ENCODE peak calls at places on chromosomes 7 and 10, in ten cellular contexts. R is left colon; J is SW480; F is stimulated activated CD4-positive, alpha-beta T cell treated with anti-CD3 and anti-CD28 coated beads, Interleukin-12 subunit alpha, Interleukin-12 subunit beta, amount 100 ng/mL, for 48 hours; I is body of pancreas; B is omental fat pad; K is activated CD4-positive, alpha-beta T cell treated with anti-CD3 and anti-CD28 coated beads for 24 hours; S is T-helper 2 cell; G is NCI-H748 treated with DMSO at 0.1 percent for 48 hours; V is tibial artery. M is an unnamed sample.

GRCh38 chr7:137820677-137821420 is 25.9 kb downstream of the DGKI start:
- DNase-seq in B (no peak), V (peak), R (peak), J (no peak), G (no peak), S (no peak), I (peak), F (no peak), K (no peak), M (no peak)

GRCh38 chr7:108088729-108089128 is 41.4 kb downstream of the LAMB4 start:
- DNase-seq in J (no peak), K (no peak), R (no peak), G (no peak), F (no peak), B (no peak), V (no peak), I (no peak), S (no peak), M (no peak)

GRCh38 chr7:10300557-10300956 is 673.1 kb upstream of the PHF14 start:
- DNase-seq in I (no peak), G (no peak), R (no peak), V (no peak), F (no peak), S (no peak), J (no peak), B (no peak), K (no peak), M (no peak)

GRCh38 chr7:126768836-126769235 is 483.9 kb downstream of the GRM8 start:
- DNase-seq in S (no peak), K (no peak), B (no peak), I (no peak), F (no peak), V (no peak), J (no peak), R (no peak), G (no peak), M (no peak)

GRCh38 chr10:80356563-80356999 is at the start of the genes DYDC1 and DYDC2:
- DNase-seq in F (peak), S (no peak), I (peak), G (peak), B (no peak), V (no peak), K (peak), J (no peak), R (peak), M (peak)

GRCh38 chr7:142024547-142024946 is 28.9 kb downstream of the MGAM start:
- DNase-seq in F (no peak), I (no peak), V (no peak), R (no peak), B (no peak), S (no peak), K (no peak), G (no peak), J (no peak), M (no peak)

GRCh38 chr10:12596055-12596576 is 246.8 kb downstream of the CAMK1D start:
- DNase-seq in I (no peak), G (no peak), V (no peak), R (no peak), J (no peak), F (no peak), B (no peak), S (no peak), K (no peak), M (no peak)

GRCh38 chr7:14685112-14685511 is 217.4 kb downstream of the DGKB start:
- DNase-seq in V (no peak), S (no peak), I (no peak), R (no peak), J (no peak), B (no peak), K (no peak), G (no peak), F (no peak), M (no peak)

GRCh38 chr10:12980713-12981306 is 20.7 kb downstream of the CCDC3 start:
- DNase-seq in G (no peak), R (no peak), K (no peak), B (no peak), J (no peak), V (no peak), F (no peak), I (no peak), S (no peak), M (no peak)

GRCh38 chr10:116694253-116694926 is 48.0 kb downstream of the HSPA12A start:
- DNase-seq in G (no peak), J (peak), F (no peak), I (no peak), K (no peak), B (no peak), V (no peak), S (no peak), R (no peak), M (no peak)

GRCh38 chr10:3424102-3424803 is 251.7 kb upstream of the PITRM1 start:
- DNase-seq in F (no peak), S (no peak), G (no peak), B (no peak), K (no peak), V (peak), I (peak), J (peak), R (no peak), M (no peak)

GRCh38 chr7:11294218-11294617 is 320.5 kb downstream of the PHF14 start:
- DNase-seq in V (no peak), J (no peak), I (no peak), B (no peak), S (no peak), K (no peak), F (no peak), G (no peak), R (no peak), M (no peak)

GRCh38 chr10:33120275-33120674 is 162.2 kb upstream of the ITGB1 start:
- DNase-seq in J (no peak), G (no peak), V (no peak), F (no peak), S (no peak), R (no peak), K (no peak), B (no peak), I (no peak), M (no peak)

GRCh38 chr10:131002031-131002861 is 309.3 kb downstream of the TCERG1L start:
- DNase-seq in G (no peak), F (no peak), R (no peak), K (no peak), B (no peak), V (no peak), I (no peak), J (no peak), S (no peak), M (no peak)

GRCh38 chr7:103437623-103438022 is 8.4 kb downstream of the SLC26A5 start:
- DNase-seq in V (no peak), R (no peak), K (no peak), F (no peak), G (no peak), J (no peak), S (no peak), B (no peak), I (no peak), M (no peak)

GRCh38 chr7:128410092-128410665 is 397 bp upstream of the IMPDH1 start:
- DNase-seq in B (peak), V (peak), J (peak), F (peak), S (peak), I (peak), G (peak), K (no peak), R (no peak), M (peak)

GRCh38 chr7:100583132-100584045 is 2.5 kb downstream of the LRCH4 start:
- DNase-seq in I (peak), R (peak), S (peak), B (no peak), V (peak), K (peak), F (peak), J (peak), G (no peak), M (peak)

GRCh38 chr10:63431962-63432797 is 33.6 kb downstream of the JMJD1C start:
- DNase-seq in F (no peak), R (no peak), G (no peak), I (no peak), K (no peak), V (no peak), B (no peak), S (no peak), J (no peak), M (no peak)

GRCh38 chr7:158724658-158725505 is 20.3 kb upstream of the NCAPG2 start:
- DNase-seq in G (no peak), I (no peak), S (no peak), R (no peak), F (no peak), J (no peak), V (no peak), B (no peak), K (no peak), M (no peak)

GRCh38 chr10:58027431-58027830 is 240.3 kb downstream of the IPMK start:
- DNase-seq in V (no peak), F (no peak), S (no peak), K (no peak), B (no peak), R (no peak), J (no peak), G (no peak), I (no peak), M (no peak)

GRCh38 chr7:44634187-44634838 is 27.9 kb downstream of the OGDH start:
- DNase-seq in J (peak), R (peak), B (no peak), G (no peak), S (no peak), V (no peak), I (peak), F (no peak), K (no peak), M (no peak)

GRCh38 chr7:29871787-29872398 is 65.6 kb downstream of the WIPF3 start:
- DNase-seq in V (no peak), F (no peak), K (no peak), R (no peak), G (no peak), S (no peak), B (no peak), J (no peak), I (no peak), M (no peak)

GRCh38 chr7:139823855-139824670 is 5.0 kb upstream of the TBXAS1 start:
- DNase-seq in R (no peak), G (no peak), J (no peak), B (no peak), F (no peak), V (no peak), I (no peak), K (no peak), S (no peak), M (no peak)

GRCh38 chr10:10959666-10960065 is 58.0 kb upstream of the CELF2 start:
- DNase-seq in R (no peak), B (no peak), I (no peak), V (no peak), K (no peak), G (no peak), S (no peak), F (no peak), J (no peak), M (no peak)